ENCODE peak calls at places on chromosome 9, in six cellular contexts. One of them, this sample, is unnamed.

GRCh38 chr9:130779153-130779855 is 55.8 kb upstream of the ABL1 start:
- DNase-seq in GM20000: no peak
- DNase-seq in lung: no peak
- DNase-seq in fibroblast of pulmonary artery: no peak
- DNase-seq in bronchial epithelial cell: no peak
- DNase-seq in CD8-positive, alpha-beta T cell: no peak
- DNase-seq in this sample: no peak

GRCh38 chr9:136024696-136025316 is 63.6 kb upstream of the UBAC1 start:
- DNase-seq in GM20000: no peak
- DNase-seq in lung: no peak
- DNase-seq in fibroblast of pulmonary artery: no peak
- DNase-seq in bronchial epithelial cell: no peak
- DNase-seq in CD8-positive, alpha-beta T cell: no peak
- DNase-seq in this sample: no peak

GRCh38 chr9:71025728-71026127 is 95.7 kb downstream of the TRPM3 start:
- DNase-seq in GM20000: no peak
- DNase-seq in lung: no peak
- DNase-seq in fibroblast of pulmonary artery: no peak
- DNase-seq in bronchial epithelial cell: no peak
- DNase-seq in CD8-positive, alpha-beta T cell: no peak
- DNase-seq in this sample: no peak

GRCh38 chr9:113589890-113590289 is 126.4 kb downstream of the RGS3 start:
- DNase-seq in GM20000: no peak
- DNase-seq in lung: no peak
- DNase-seq in fibroblast of pulmonary artery: peak
- DNase-seq in bronchial epithelial cell: peak
- DNase-seq in CD8-positive, alpha-beta T cell: no peak
- DNase-seq in this sample: no peak

GRCh38 chr9:78131969-78132687 is 100.5 kb upstream of the GNAQ start:
- DNase-seq in GM20000: no peak
- DNase-seq in lung: no peak
- DNase-seq in fibroblast of pulmonary artery: peak
- DNase-seq in bronchial epithelial cell: peak
- DNase-seq in CD8-positive, alpha-beta T cell: no peak
- DNase-seq in this sample: no peak

GRCh38 chr9:13873212-13873611 is 440.7 kb downstream of the NFIB start:
- DNase-seq in GM20000: no peak
- DNase-seq in lung: no peak
- DNase-seq in fibroblast of pulmonary artery: no peak
- DNase-seq in bronchial epithelial cell: peak
- DNase-seq in CD8-positive, alpha-beta T cell: no peak
- DNase-seq in this sample: no peak

GRCh38 chr9:95091971-95092320 is 225.6 kb downstream of the FANCC start:
- DNase-seq in GM20000: no peak
- DNase-seq in lung: no peak
- DNase-seq in fibroblast of pulmonary artery: peak
- DNase-seq in bronchial epithelial cell: peak
- DNase-seq in CD8-positive, alpha-beta T cell: no peak
- DNase-seq in this sample: no peak

GRCh38 chr9:34603610-34604231 is 8.2 kb downstream of the RPP25L start:
- DNase-seq in GM20000: peak
- DNase-seq in lung: peak
- DNase-seq in fibroblast of pulmonary artery: peak
- DNase-seq in bronchial epithelial cell: peak
- DNase-seq in CD8-positive, alpha-beta T cell: peak
- DNase-seq in this sample: peak

GRCh38 chr9:106482733-106483132 is 380.2 kb upstream of the ZNF462 start:
- DNase-seq in GM20000: no peak
- DNase-seq in lung: no peak
- DNase-seq in fibroblast of pulmonary artery: peak
- DNase-seq in bronchial epithelial cell: peak
- DNase-seq in CD8-positive, alpha-beta T cell: no peak
- DNase-seq in this sample: no peak

GRCh38 chr9:30732060-30732459 is 1652.4 kb upstream of the ACO1 start:
- DNase-seq in GM20000: no peak
- DNase-seq in lung: no peak
- DNase-seq in fibroblast of pulmonary artery: no peak
- DNase-seq in bronchial epithelial cell: no peak
- DNase-seq in CD8-positive, alpha-beta T cell: no peak
- DNase-seq in this sample: no peak
- TF ChIP-seq CTCF in GM20000: no peak
- TF ChIP-seq CTCF in lung: no peak
- TF ChIP-seq CTCF in fibroblast of pulmonary artery: no peak
- TF ChIP-seq CTCF in bronchial epithelial cell: no peak
- TF ChIP-seq CTCF in CD8-positive, alpha-beta T cell: no peak
- TF ChIP-seq CTCF in this sample: no peak

DNA sequence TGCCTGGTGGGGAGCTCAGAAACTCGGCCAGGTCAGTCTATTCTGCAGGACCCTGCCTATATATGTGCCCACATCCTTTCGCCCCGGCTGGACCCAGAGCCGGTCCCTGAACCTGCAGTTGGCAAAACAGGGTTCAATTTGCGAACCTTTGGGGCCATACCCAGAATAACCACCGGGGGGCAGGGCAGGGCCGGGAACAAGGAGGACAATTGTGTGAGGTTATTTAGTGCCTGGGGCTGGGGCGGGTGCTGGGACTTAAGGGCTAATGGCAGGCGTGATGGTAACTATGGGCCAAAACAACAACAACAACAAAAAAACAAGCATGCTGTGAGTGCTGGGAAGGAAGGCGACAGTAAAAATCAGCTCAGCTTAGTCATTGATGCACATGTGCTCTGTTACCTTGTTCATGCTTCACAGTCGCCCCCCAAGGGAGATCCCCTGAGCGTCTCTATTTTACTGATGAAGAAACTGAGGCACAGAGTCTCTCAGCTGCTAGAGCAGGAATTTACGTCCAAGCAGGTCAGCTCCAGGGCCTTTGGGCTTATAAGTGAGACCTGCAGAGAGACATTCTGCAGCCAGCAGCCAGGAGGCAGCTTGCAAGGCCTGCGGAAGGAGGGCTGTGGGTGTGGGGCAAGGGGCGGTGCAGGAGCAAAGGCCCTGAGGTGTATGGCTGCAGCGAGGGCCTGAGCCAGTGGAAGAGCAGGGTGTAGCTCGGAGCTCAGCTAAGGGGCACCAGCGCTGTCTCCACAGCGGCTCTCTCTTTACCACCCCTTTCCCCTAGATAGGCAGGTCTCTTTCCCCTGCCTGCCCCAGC is 106.0 kb downstream of the PHF2 start:
- DNase-seq in GM20000: peak
- DNase-seq in lung: peak
- DNase-seq in fibroblast of pulmonary artery: peak
- DNase-seq in bronchial epithelial cell: peak
- DNase-seq in CD8-positive, alpha-beta T cell: peak
- DNase-seq in this sample: peak
- TF ChIP-seq CTCF in GM20000: peak
- TF ChIP-seq CTCF in lung: peak
- TF ChIP-seq CTCF in fibroblast of pulmonary artery: peak
- TF ChIP-seq CTCF in bronchial epithelial cell: peak
- TF ChIP-seq CTCF in CD8-positive, alpha-beta T cell: peak
- TF ChIP-seq CTCF in this sample: peak

GRCh38 chr9:15377625-15378252 is 44.9 kb upstream of the SNAPC3 start:
- DNase-seq in GM20000: no peak
- DNase-seq in lung: no peak
- DNase-seq in fibroblast of pulmonary artery: peak
- DNase-seq in bronchial epithelial cell: peak
- DNase-seq in CD8-positive, alpha-beta T cell: no peak
- DNase-seq in this sample: no peak

GRCh38 chr9:15386465-15386864 is 36.2 kb upstream of the SNAPC3 start:
- DNase-seq in GM20000: no peak
- DNase-seq in lung: no peak
- DNase-seq in fibroblast of pulmonary artery: no peak
- DNase-seq in bronchial epithelial cell: no peak
- DNase-seq in CD8-positive, alpha-beta T cell: no peak
- DNase-seq in this sample: no peak

GRCh38 chr9:15381491-15381890 is 41.2 kb upstream of the SNAPC3 start:
- DNase-seq in GM20000: no peak
- DNase-seq in lung: no peak
- DNase-seq in fibroblast of pulmonary artery: no peak
- DNase-seq in bronchial epithelial cell: no peak
- DNase-seq in CD8-positive, alpha-beta T cell: no peak
- DNase-seq in this sample: no peak
- TF ChIP-seq CTCF in GM20000: no peak
- TF ChIP-seq CTCF in lung: no peak
- TF ChIP-seq CTCF in fibroblast of pulmonary artery: no peak
- TF ChIP-seq CTCF in bronchial epithelial cell: no peak
- TF ChIP-seq CTCF in CD8-positive, alpha-beta T cell: no peak
- TF ChIP-seq CTCF in this sample: no peak

GRCh38 chr9:96581823-96582598 is 37.6 kb downstream of the CDC14B start:
- DNase-seq in GM20000: no peak
- DNase-seq in lung: no peak
- DNase-seq in fibroblast of pulmonary artery: no peak
- DNase-seq in bronchial epithelial cell: peak
- DNase-seq in CD8-positive, alpha-beta T cell: no peak
- DNase-seq in this sample: no peak

GRCh38 chr9:96587295-96587694 is 32.3 kb downstream of the CDC14B start:
- DNase-seq in GM20000: no peak
- DNase-seq in lung: no peak
- DNase-seq in fibroblast of pulmonary artery: no peak
- DNase-seq in bronchial epithelial cell: no peak
- DNase-seq in CD8-positive, alpha-beta T cell: no peak
- DNase-seq in this sample: no peak

GRCh38 chr9:96585426-96585825 is 34.2 kb downstream of the CDC14B start:
- DNase-seq in GM20000: no peak
- DNase-seq in lung: no peak
- DNase-seq in fibroblast of pulmonary artery: no peak
- DNase-seq in bronchial epithelial cell: no peak
- DNase-seq in CD8-positive, alpha-beta T cell: no peak
- DNase-seq in this sample: no peak

GRCh38 chr9:96581301-96581700 is 38.3 kb downstream of the CDC14B start:
- DNase-seq in GM20000: no peak
- DNase-seq in lung: no peak
- DNase-seq in fibroblast of pulmonary artery: no peak
- DNase-seq in bronchial epithelial cell: no peak
- DNase-seq in CD8-positive, alpha-beta T cell: no peak
- DNase-seq in this sample: no peak
- TF ChIP-seq CTCF in GM20000: no peak
- TF ChIP-seq CTCF in lung: no peak
- TF ChIP-seq CTCF in fibroblast of pulmonary artery: no peak
- TF ChIP-seq CTCF in bronchial epithelial cell: no peak
- TF ChIP-seq CTCF in CD8-positive, alpha-beta T cell: no peak
- TF ChIP-seq CTCF in this sample: no peak

GRCh38 chr9:117413346-117414219 is 1.3 kb downstream of the ASTN2 start:
- DNase-seq in GM20000: peak
- DNase-seq in lung: no peak
- DNase-seq in fibroblast of pulmonary artery: no peak
- DNase-seq in bronchial epithelial cell: no peak
- DNase-seq in CD8-positive, alpha-beta T cell: no peak
- DNase-seq in this sample: no peak

GRCh38 chr9:117414220-117414905 is 494 bp downstream of the ASTN2 start:
- DNase-seq in GM20000: peak
- DNase-seq in lung: no peak
- DNase-seq in fibroblast of pulmonary artery: peak
- DNase-seq in bronchial epithelial cell: no peak
- DNase-seq in CD8-positive, alpha-beta T cell: no peak
- DNase-seq in this sample: no peak

GRCh38 chr9:117416856-117417255 is 2.0 kb upstream of the ASTN2 start:
- DNase-seq in GM20000: no peak
- DNase-seq in lung: no peak
- DNase-seq in fibroblast of pulmonary artery: no peak
- DNase-seq in bronchial epithelial cell: no peak
- DNase-seq in CD8-positive, alpha-beta T cell: no peak
- DNase-seq in this sample: no peak

GRCh38 chr9:117414906-117415583 is at the start of gene ASTN2:
- DNase-seq in GM20000: peak
- DNase-seq in lung: no peak
- DNase-seq in fibroblast of pulmonary artery: no peak
- DNase-seq in bronchial epithelial cell: no peak
- DNase-seq in CD8-positive, alpha-beta T cell: no peak
- DNase-seq in this sample: no peak

GRCh38 chr9:117415584-117415937 is 704 bp upstream of the ASTN2 start:
- DNase-seq in GM20000: no peak
- DNase-seq in lung: no peak
- DNase-seq in fibroblast of pulmonary artery: no peak
- DNase-seq in bronchial epithelial cell: no peak
- DNase-seq in CD8-positive, alpha-beta T cell: no peak
- DNase-seq in this sample: no peak
- TF ChIP-seq CTCF in GM20000: no peak
- TF ChIP-seq CTCF in lung: no peak
- TF ChIP-seq CTCF in fibroblast of pulmonary artery: no peak
- TF ChIP-seq CTCF in bronchial epithelial cell: no peak
- TF ChIP-seq CTCF in CD8-positive, alpha-beta T cell: no peak
- TF ChIP-seq CTCF in this sample: no peak

DNA sequence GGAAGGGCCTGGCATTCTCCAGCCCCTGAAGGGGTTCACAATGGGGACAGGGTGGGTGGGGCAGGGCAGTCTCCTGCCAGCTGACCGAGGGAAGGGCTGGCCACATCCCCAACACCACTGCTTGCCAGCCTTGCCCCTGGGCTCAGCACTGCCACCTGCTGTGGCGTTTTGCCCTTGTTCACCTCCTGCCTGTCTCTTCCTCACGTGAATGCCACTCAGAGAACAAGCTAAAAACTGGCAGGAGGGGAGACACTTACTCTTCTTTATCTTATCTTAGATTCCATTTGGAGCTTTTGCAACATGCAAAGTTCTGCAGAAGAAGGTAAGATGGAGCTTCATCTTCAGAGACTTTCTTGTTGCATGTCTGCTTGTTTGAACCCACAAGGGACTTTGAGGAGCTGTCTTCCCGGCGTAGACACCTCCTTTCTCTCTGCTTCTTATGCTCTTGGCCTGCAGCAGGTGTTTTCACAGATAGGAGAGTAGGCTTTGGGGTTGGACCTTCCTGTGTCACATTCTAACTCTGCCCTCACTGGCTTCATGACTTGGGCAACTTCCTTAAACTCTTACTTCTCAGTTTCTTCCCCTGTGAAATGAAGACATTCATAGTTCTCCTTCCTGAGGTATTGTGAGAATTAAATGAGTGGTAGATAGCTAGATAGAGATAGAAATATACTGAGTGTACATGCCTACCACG is 4.1 kb downstream of the LRSAM1 start:
- DNase-seq in GM20000: no peak
- DNase-seq in lung: no peak
- DNase-seq in fibroblast of pulmonary artery: no peak
- DNase-seq in bronchial epithelial cell: no peak
- DNase-seq in CD8-positive, alpha-beta T cell: peak
- DNase-seq in this sample: no peak
- TF ChIP-seq CTCF in GM20000: no peak
- TF ChIP-seq CTCF in lung: no peak
- TF ChIP-seq CTCF in fibroblast of pulmonary artery: peak
- TF ChIP-seq CTCF in bronchial epithelial cell: peak
- TF ChIP-seq CTCF in CD8-positive, alpha-beta T cell: no peak
- TF ChIP-seq CTCF in this sample: peak

GRCh38 chr9:101235105-101235866 is 149.5 kb downstream of the BAAT start:
- DNase-seq in GM20000: peak
- DNase-seq in lung: no peak
- DNase-seq in fibroblast of pulmonary artery: peak
- DNase-seq in bronchial epithelial cell: peak
- DNase-seq in CD8-positive, alpha-beta T cell: no peak
- DNase-seq in this sample: no peak
- TF ChIP-seq CTCF in GM20000: peak
- TF ChIP-seq CTCF in lung: no peak
- TF ChIP-seq CTCF in fibroblast of pulmonary artery: peak
- TF ChIP-seq CTCF in bronchial epithelial cell: peak
- TF ChIP-seq CTCF in CD8-positive, alpha-beta T cell: no peak
- TF ChIP-seq CTCF in this sample: no peak

This sample was measured in AG09319.